ENCODE peak calls at places on chromosomes 3 and 15, in nine cellular contexts. One of them, this sample, is unnamed.

GRCh38 chr15:101070502-101071273 is 151.5 kb downstream of the LRRK1 start:
- DNase-seq in OCI-LY7: no peak
- DNase-seq in SK-N-SH: no peak
- DNase-seq in GM23248: peak; percentile 90
- DNase-seq in neural progenitor cell: no peak
- DNase-seq in PC-3: peak; percentile 55
- DNase-seq in GM23338: peak; percentile 41
- DNase-seq in hepatocyte: no peak
- DNase-seq in HCT116: no peak
- DNase-seq in this sample: no peak

GRCh38 chr3:187919018-187919417 is 173.8 kb upstream of the BCL6 start:
- DNase-seq in GM23338: no peak
- DNase-seq in hepatocyte: no peak
- DNase-seq in OCI-LY7: peak; percentile 93
- DNase-seq in SK-N-SH: no peak
- DNase-seq in neural progenitor cell: no peak
- DNase-seq in GM23248: no peak
- DNase-seq in PC-3: no peak
- DNase-seq in HCT116: no peak
- DNase-seq in this sample: no peak

GRCh38 chr3:119613872-119614271 is 16.2 kb downstream of the PLA1A start:
- DNase-seq in HCT116: no peak
- DNase-seq in GM23338: no peak
- DNase-seq in GM23248: no peak
- DNase-seq in PC-3: no peak
- DNase-seq in SK-N-SH: no peak
- DNase-seq in neural progenitor cell: no peak
- DNase-seq in hepatocyte: no peak
- DNase-seq in OCI-LY7: no peak
- DNase-seq in this sample: no peak

GRCh38 chr3:124663690-124664089 is 66.6 kb upstream of the UMPS start:
- DNase-seq in SK-N-SH: no peak
- DNase-seq in PC-3: peak; percentile 65
- DNase-seq in HCT116: no peak
- DNase-seq in hepatocyte: no peak
- DNase-seq in GM23338: no peak
- DNase-seq in OCI-LY7: no peak
- DNase-seq in GM23248: peak; percentile 67
- DNase-seq in neural progenitor cell: no peak
- DNase-seq in this sample: no peak

GRCh38 chr15:83474578-83474977 is 27.4 kb downstream of the SH3GL3 start:
- DNase-seq in OCI-LY7: no peak
- DNase-seq in neural progenitor cell: no peak
- DNase-seq in HCT116: no peak
- DNase-seq in PC-3: no peak
- DNase-seq in SK-N-SH: no peak
- DNase-seq in GM23248: no peak
- DNase-seq in hepatocyte: no peak
- DNase-seq in GM23338: no peak
- DNase-seq in this sample: no peak

GRCh38 chr3:17753271-17753992 is 11.0 kb upstream of the TBC1D5 start:
- DNase-seq in GM23338: no peak
- DNase-seq in GM23248: peak; percentile 5
- DNase-seq in SK-N-SH: no peak
- DNase-seq in neural progenitor cell: no peak
- DNase-seq in HCT116: no peak
- DNase-seq in OCI-LY7: no peak
- DNase-seq in hepatocyte: no peak
- DNase-seq in PC-3: no peak
- DNase-seq in this sample: no peak

GRCh38 chr3:126512916-126513650 is 4.5 kb downstream of the UROC1 start:
- DNase-seq in GM23338: no peak
- DNase-seq in SK-N-SH: no peak
- DNase-seq in GM23248: no peak
- DNase-seq in hepatocyte: no peak
- DNase-seq in OCI-LY7: no peak
- DNase-seq in neural progenitor cell: no peak
- DNase-seq in HCT116: no peak
- DNase-seq in PC-3: no peak
- DNase-seq in this sample: no peak

GRCh38 chr3:102060814-102061213 is 211.5 kb downstream of the NFKBIZ start:
- DNase-seq in GM23338: no peak
- DNase-seq in HCT116: no peak
- DNase-seq in PC-3: peak; percentile 63
- DNase-seq in SK-N-SH: no peak
- DNase-seq in GM23248: peak; percentile 36
- DNase-seq in hepatocyte: peak; percentile 40
- DNase-seq in OCI-LY7: no peak
- DNase-seq in neural progenitor cell: no peak
- DNase-seq in this sample: peak; percentile 27

GRCh38 chr3:119637679-119638525 is 22.5 kb downstream of the POPDC2 start:
- DNase-seq in OCI-LY7: no peak
- DNase-seq in GM23338: no peak
- DNase-seq in HCT116: no peak
- DNase-seq in SK-N-SH: peak; percentile 45
- DNase-seq in hepatocyte: peak; percentile 22
- DNase-seq in GM23248: peak; percentile 91
- DNase-seq in PC-3: peak; percentile 90
- DNase-seq in neural progenitor cell: no peak
- DNase-seq in this sample: peak; percentile 72

GRCh38 chr15:51283026-51283425 is 55.4 kb downstream of the CYP19A1 start:
- DNase-seq in hepatocyte: no peak
- DNase-seq in GM23248: no peak
- DNase-seq in GM23338: no peak
- DNase-seq in HCT116: no peak
- DNase-seq in SK-N-SH: no peak
- DNase-seq in neural progenitor cell: no peak
- DNase-seq in PC-3: no peak
- DNase-seq in OCI-LY7: peak; percentile 13
- DNase-seq in this sample: peak; percentile 69

GRCh38 chr15:23854535-23855252 is 167.6 kb upstream of the NDN start:
- DNase-seq in OCI-LY7: no peak
- DNase-seq in GM23338: peak; percentile 48
- DNase-seq in PC-3: no peak
- DNase-seq in GM23248: no peak
- DNase-seq in hepatocyte: no peak
- DNase-seq in SK-N-SH: no peak
- DNase-seq in HCT116: no peak
- DNase-seq in neural progenitor cell: peak; percentile 40
- DNase-seq in this sample: peak; percentile 91

GRCh38 chr3:197550489-197550888 is 5.3 kb downstream of the BDH1 start:
- DNase-seq in GM23338: peak; percentile 35
- DNase-seq in HCT116: no peak
- DNase-seq in neural progenitor cell: peak; percentile 45
- DNase-seq in OCI-LY7: no peak
- DNase-seq in hepatocyte: no peak
- DNase-seq in PC-3: no peak
- DNase-seq in SK-N-SH: no peak
- DNase-seq in GM23248: no peak
- DNase-seq in this sample: no peak

GRCh38 chr3:122146466-122146865 is 37.0 kb upstream of the CASR start:
- DNase-seq in HCT116: no peak
- DNase-seq in SK-N-SH: no peak
- DNase-seq in GM23338: no peak
- DNase-seq in OCI-LY7: no peak
- DNase-seq in hepatocyte: peak; percentile 18
- DNase-seq in GM23248: no peak
- DNase-seq in PC-3: no peak
- DNase-seq in neural progenitor cell: no peak
- DNase-seq in this sample: no peak

GRCh38 chr3:122149228-122149627 is 34.2 kb upstream of the CASR start:
- DNase-seq in hepatocyte: no peak
- DNase-seq in HCT116: no peak
- DNase-seq in OCI-LY7: peak; percentile 20
- DNase-seq in SK-N-SH: no peak
- DNase-seq in neural progenitor cell: no peak
- DNase-seq in GM23248: no peak
- DNase-seq in GM23338: peak; percentile 7
- DNase-seq in PC-3: no peak
- DNase-seq in this sample: no peak

DNA sequence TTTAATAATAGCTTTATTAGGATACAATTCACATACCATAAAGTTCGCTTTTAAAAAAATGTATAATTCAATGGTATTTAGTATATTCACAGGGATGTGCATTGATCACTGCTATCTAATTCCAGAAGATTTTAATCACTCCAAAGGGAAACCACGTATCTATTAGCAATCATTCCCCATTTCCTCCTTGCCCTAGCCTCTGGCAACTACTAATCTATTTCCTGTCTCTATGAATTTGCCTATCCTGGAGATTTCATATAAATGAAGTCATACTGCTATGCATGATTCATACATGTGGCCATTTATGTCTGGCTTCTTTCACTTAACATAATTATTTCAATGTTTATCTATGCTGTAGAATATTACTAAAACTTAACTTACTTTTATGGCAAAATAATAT is 32.0 kb upstream of the CASR start:
- DNase-seq in neural progenitor cell: no peak
- DNase-seq in SK-N-SH: no peak
- DNase-seq in HCT116: no peak
- DNase-seq in PC-3: peak; percentile 36
- DNase-seq in GM23248: peak; percentile 12
- DNase-seq in GM23338: no peak
- DNase-seq in hepatocyte: no peak
- DNase-seq in OCI-LY7: no peak
- DNase-seq in this sample: no peak
- TF ChIP-seq EZH2phosphoT487 in neural progenitor cell: no peak
- TF ChIP-seq EZH2phosphoT487 in SK-N-SH: no peak
- TF ChIP-seq EZH2phosphoT487 in HCT116: no peak
- TF ChIP-seq EZH2phosphoT487 in PC-3: no peak
- TF ChIP-seq EZH2phosphoT487 in GM23248: no peak
- TF ChIP-seq EZH2phosphoT487 in GM23338: no peak
- TF ChIP-seq EZH2phosphoT487 in hepatocyte: no peak
- TF ChIP-seq EZH2phosphoT487 in OCI-LY7: no peak
- TF ChIP-seq EZH2phosphoT487 in this sample: no peak

GRCh38 chr3:149378420-149379388 is 1.3 kb upstream of the TM4SF1 start:
- DNase-seq in hepatocyte: no peak
- DNase-seq in OCI-LY7: no peak
- DNase-seq in GM23248: no peak
- DNase-seq in GM23338: no peak
- DNase-seq in SK-N-SH: no peak
- DNase-seq in HCT116: no peak
- DNase-seq in PC-3: peak; percentile 66
- DNase-seq in neural progenitor cell: no peak
- DNase-seq in this sample: no peak

GRCh38 chr3:149375164-149375823 is 2.2 kb downstream of the TM4SF1 start:
- DNase-seq in SK-N-SH: no peak
- DNase-seq in hepatocyte: no peak
- DNase-seq in PC-3: peak; percentile 46
- DNase-seq in HCT116: no peak
- DNase-seq in GM23248: no peak
- DNase-seq in OCI-LY7: no peak
- DNase-seq in neural progenitor cell: no peak
- DNase-seq in GM23338: no peak
- DNase-seq in this sample: no peak

GRCh38 chr3:149375824-149376196 is 1.6 kb downstream of the TM4SF1 start:
- DNase-seq in GM23248: no peak
- DNase-seq in GM23338: no peak
- DNase-seq in OCI-LY7: no peak
- DNase-seq in SK-N-SH: no peak
- DNase-seq in hepatocyte: no peak
- DNase-seq in PC-3: no peak
- DNase-seq in HCT116: no peak
- DNase-seq in neural progenitor cell: no peak
- DNase-seq in this sample: no peak

GRCh38 chr3:149376728-149377407 is 581 bp downstream of the TM4SF1 start:
- DNase-seq in HCT116: no peak
- DNase-seq in neural progenitor cell: no peak
- DNase-seq in hepatocyte: no peak
- DNase-seq in SK-N-SH: no peak
- DNase-seq in GM23338: no peak
- DNase-seq in OCI-LY7: no peak
- DNase-seq in PC-3: peak; percentile 50
- DNase-seq in GM23248: peak; percentile 29
- DNase-seq in this sample: no peak

GRCh38 chr3:149377408-149378111 is at the start of gene TM4SF1:
- DNase-seq in hepatocyte: peak; percentile 68
- DNase-seq in GM23338: peak; percentile 39
- DNase-seq in OCI-LY7: no peak
- DNase-seq in HCT116: no peak
- DNase-seq in neural progenitor cell: no peak
- DNase-seq in SK-N-SH: no peak
- DNase-seq in GM23248: peak; percentile 78
- DNase-seq in PC-3: peak; percentile 98
- DNase-seq in this sample: no peak
- H3K4me1 ChIP-seq in hepatocyte: peaks cover 32% of the 10 kb centered on the region
- H3K4me1 ChIP-seq in GM23338: peaks cover 10% of the 10 kb centered on the region
- H3K4me1 ChIP-seq in OCI-LY7: no peaks in the 10 kb centered on the region
- H3K4me1 ChIP-seq in HCT116: no peaks in the 10 kb centered on the region
- H3K4me1 ChIP-seq in neural progenitor cell: peaks cover 12% of the 10 kb centered on the region
- H3K4me1 ChIP-seq in SK-N-SH: peaks cover 22% of the 10 kb centered on the region
- H3K4me1 ChIP-seq in GM23248: peaks cover 60% of the 10 kb centered on the region
- H3K4me1 ChIP-seq in PC-3: peaks cover 63% of the 10 kb centered on the region
- H3K4me1 ChIP-seq in this sample: no peaks in the 10 kb centered on the region

GRCh38 chr3:141825216-141826011 is 51.0 kb upstream of the ATP1B3 start:
- DNase-seq in GM23338: no peak
- DNase-seq in neural progenitor cell: no peak
- DNase-seq in PC-3: no peak
- DNase-seq in SK-N-SH: peak; percentile 51
- DNase-seq in OCI-LY7: no peak
- DNase-seq in HCT116: no peak
- DNase-seq in hepatocyte: no peak
- DNase-seq in GM23248: no peak
- DNase-seq in this sample: no peak
- H3K27ac ChIP-seq in GM23338: no peak overlapping the region
- H3K27ac ChIP-seq in neural progenitor cell: no peak overlapping the region
- H3K27ac ChIP-seq in PC-3: no peak overlapping the region
- H3K27ac ChIP-seq in SK-N-SH: no peak overlapping the region
- H3K27ac ChIP-seq in OCI-LY7: no peak overlapping the region
- H3K27ac ChIP-seq in HCT116: no peak overlapping the region
- H3K27ac ChIP-seq in hepatocyte: no peak overlapping the region
- H3K27ac ChIP-seq in GM23248: no peak overlapping the region
- H3K27ac ChIP-seq in this sample: no peak overlapping the region

GRCh38 chr15:80932989-80933388 is 56.6 kb downstream of the MESD start:
- DNase-seq in SK-N-SH: no peak
- DNase-seq in OCI-LY7: no peak
- DNase-seq in neural progenitor cell: no peak
- DNase-seq in HCT116: no peak
- DNase-seq in hepatocyte: no peak
- DNase-seq in GM23248: no peak
- DNase-seq in PC-3: no peak
- DNase-seq in GM23338: no peak
- DNase-seq in this sample: no peak

GRCh38 chr15:80937718-80938117 is 51.9 kb downstream of the MESD start:
- DNase-seq in PC-3: no peak
- DNase-seq in SK-N-SH: no peak
- DNase-seq in HCT116: no peak
- DNase-seq in OCI-LY7: no peak
- DNase-seq in hepatocyte: no peak
- DNase-seq in GM23248: no peak
- DNase-seq in GM23338: no peak
- DNase-seq in neural progenitor cell: no peak
- DNase-seq in this sample: no peak

GRCh38 chr15:80931721-80932609 is 57.7 kb downstream of the MESD start:
- DNase-seq in GM23338: no peak
- DNase-seq in OCI-LY7: no peak
- DNase-seq in PC-3: no peak
- DNase-seq in GM23248: no peak
- DNase-seq in SK-N-SH: no peak
- DNase-seq in neural progenitor cell: no peak
- DNase-seq in hepatocyte: no peak
- DNase-seq in HCT116: no peak
- DNase-seq in this sample: no peak

GRCh38 chr15:80936288-80937078 is 53.1 kb downstream of the MESD start:
- DNase-seq in GM23338: no peak
- DNase-seq in hepatocyte: no peak
- DNase-seq in neural progenitor cell: no peak
- DNase-seq in HCT116: no peak
- DNase-seq in GM23248: no peak
- DNase-seq in SK-N-SH: no peak
- DNase-seq in PC-3: no peak
- DNase-seq in OCI-LY7: no peak
- DNase-seq in this sample: no peak

GRCh38 chr15:80934761-80935221 is 54.8 kb downstream of the MESD start:
- DNase-seq in SK-N-SH: no peak
- DNase-seq in hepatocyte: peak; percentile 47
- DNase-seq in OCI-LY7: no peak
- DNase-seq in HCT116: no peak
- DNase-seq in GM23338: peak; percentile 59
- DNase-seq in GM23248: peak; percentile 60
- DNase-seq in neural progenitor cell: no peak
- DNase-seq in PC-3: no peak
- DNase-seq in this sample: no peak
- TF ChIP-seq EZH2phosphoT487 in SK-N-SH: no peak
- TF ChIP-seq EZH2phosphoT487 in hepatocyte: no peak
- TF ChIP-seq EZH2phosphoT487 in OCI-LY7: no peak
- TF ChIP-seq EZH2phosphoT487 in HCT116: no peak
- TF ChIP-seq EZH2phosphoT487 in GM23338: no peak
- TF ChIP-seq EZH2phosphoT487 in GM23248: no peak
- TF ChIP-seq EZH2phosphoT487 in neural progenitor cell: no peak
- TF ChIP-seq EZH2phosphoT487 in PC-3: no peak
- TF ChIP-seq EZH2phosphoT487 in this sample: no peak

This sample was measured in MM.1S.